ENCODE peak calls at places on chromosomes 6 and 20, in ten cellular contexts. K, H, G, D, C, L, I, X, O and Q are unnamed samples.

GRCh38 chr6:49772296-49772695 is 14.8 kb downstream of the PGK2 start:
- DNase-seq in K (no peak), D (no peak), H (no peak), C (no peak), I (no peak), X (no peak), L (no peak), G (no peak), O (no peak), Q (no peak)

GRCh38 chr6:145809785-145810184 is 4.8 kb downstream of the FBXO30 start:
- DNase-seq in O (no peak), I (no peak), G (no peak), L (no peak), H (no peak), D (peak), X (no peak), C (no peak), K (peak), Q (no peak)

GRCh38 chr6:21046276-21046675 is 512.0 kb downstream of the CDKAL1 start:
- DNase-seq in D (no peak), I (no peak), X (no peak), K (no peak), O (no peak), L (no peak), G (no peak), H (no peak), C (no peak), Q (no peak)

GRCh38 chr6:68296126-68296525 is 339.0 kb upstream of the ADGRB3 start:
- DNase-seq in L (no peak), C (no peak), O (no peak), X (no peak), K (peak), I (no peak), H (no peak), G (no peak), D (peak), Q (no peak)

GRCh38 chr6:114068119-114068518 is 97.2 kb upstream of the HDAC2 start:
- DNase-seq in D (peak), X (no peak), G (no peak), C (no peak), K (peak), O (no peak), H (no peak), I (no peak), L (no peak), Q (no peak)

GRCh38 chr6:102759415-102759814 is 1365.9 kb downstream of the GRIK2 start:
- DNase-seq in X (no peak), C (no peak), K (no peak), I (no peak), L (no peak), G (no peak), O (no peak), D (no peak), H (no peak), Q (no peak)

GRCh38 chr6:91042656-91043055 is 455.8 kb upstream of the MAP3K7 start:
- DNase-seq in D (no peak), G (no peak), I (no peak), H (no peak), X (no peak), L (no peak), C (no peak), O (no peak), K (no peak), Q (no peak)

GRCh38 chr6:33798343-33798848 is 5.4 kb downstream of the MLN start:
- DNase-seq in X (no peak), H (no peak), O (no peak), I (no peak), C (no peak), K (no peak), L (no peak), G (no peak), D (no peak), Q (no peak)

GRCh38 chr20:63059684-63060056 is 52.9 kb upstream of the BHLHE23 start:
- DNase-seq in H (no peak), K (no peak), I (no peak), L (no peak), D (no peak), O (no peak), C (no peak), G (peak), X (no peak), Q (no peak)